ENCODE peak calls at places on chromosomes 13 and 19, in eight cellular contexts. Z is stimulated activated CD8-positive, alpha-beta memory T cell treated with anti-CD3 and anti-CD28 coated beads, Interleukin-15, amount 100 ng/mL, for 48 hours; A is erythroblast; G is endothelial cell; L is nucleus accumbens; I is PC-3; E is stimulated activated CD4-positive, alpha-beta T cell treated with anti-CD3 and anti-CD28 coated beads, TNF-alpha, amount 100 ng/mL, for 24 hours; T is SK-N-DZ. D is an unnamed sample.

GRCh38 chr13:105336706-105337582 is 1198.5 kb downstream of the EFNB2 start:
- DNase-seq in T (no peak), A (no peak), I (no peak), E (no peak), L (no peak), G (no peak), Z (no peak), D (no peak)

GRCh38 chr13:82947121-82948077 is 934.9 kb downstream of the SLITRK1 start:
- DNase-seq in A (no peak), T (no peak), L (no peak), I (peak), E (no peak), Z (no peak), G (no peak), D (no peak)

GRCh38 chr19:45305421-45305820 is 17.3 kb downstream of the CKM start:
- DNase-seq in T (no peak), A (no peak), E (no peak), G (no peak), L (no peak), Z (no peak), I (no peak), D (no peak)

GRCh38 chr19:2170987-2171348 is 7.2 kb downstream of the DOT1L start:
- DNase-seq in T (no peak), I (no peak), L (no peak), E (no peak), A (no peak), G (no peak), Z (no peak), D (no peak)

GRCh38 chr13:33728271-33729037 is 89.5 kb upstream of the RFC3 start:
- DNase-seq in Z (no peak), I (peak), L (no peak), T (no peak), A (no peak), E (no peak), G (no peak), D (no peak)

GRCh38 chr19:13505761-13506549 is at the start of gene CACNA1A:
- DNase-seq in Z (no peak), T (no peak), G (peak), E (peak), I (no peak), A (no peak), L (no peak), D (no peak)

GRCh38 chr19:35309481-35310279 is 17.7 kb downstream of the MAG start:
- DNase-seq in Z (no peak), T (peak), I (no peak), E (no peak), G (no peak), L (no peak), A (no peak), D (peak)

GRCh38 chr13:76512676-76513277 is 373.4 kb downstream of the KCTD12 start:
- DNase-seq in T (peak), Z (no peak), I (peak), A (peak), L (no peak), E (no peak), G (no peak), D (no peak)

D was measured in K562.